ENCODE peak calls at places on chromosomes 2 and 18, in seven cellular contexts. One of them, this sample, is unnamed.

GRCh38 chr2:188789951-188790350 is 184.2 kb upstream of the COL3A1 start:
- DNase-seq in epithelial cell of esophagus: no peak
- DNase-seq in endothelial cell: no peak
- DNase-seq in NCI-H446 treated with DMSO at 0.1 percent for 48 hours: no peak
- DNase-seq in activated CD8-positive, alpha-beta memory T cell treated with anti-CD3 and anti-CD28 coated beads, Interleukin-2, amount 50 U/mL, for 48 hours: no peak
- DNase-seq in H54: no peak
- DNase-seq in colonic mucosa: no peak
- DNase-seq in this sample: peak; percentile 61

GRCh38 chr2:117661619-117662018 is 152.9 kb upstream of the DDX18 start:
- DNase-seq in H54: no peak
- DNase-seq in activated CD8-positive, alpha-beta memory T cell treated with anti-CD3 and anti-CD28 coated beads, Interleukin-2, amount 50 U/mL, for 48 hours: no peak
- DNase-seq in NCI-H446 treated with DMSO at 0.1 percent for 48 hours: no peak
- DNase-seq in colonic mucosa: no peak
- DNase-seq in endothelial cell: no peak
- DNase-seq in epithelial cell of esophagus: no peak
- DNase-seq in this sample: no peak

GRCh38 chr2:236661064-236661761 is 91.6 kb downstream of the ACKR3 start:
- DNase-seq in H54: no peak
- DNase-seq in endothelial cell: no peak
- DNase-seq in colonic mucosa: no peak
- DNase-seq in activated CD8-positive, alpha-beta memory T cell treated with anti-CD3 and anti-CD28 coated beads, Interleukin-2, amount 50 U/mL, for 48 hours: no peak
- DNase-seq in NCI-H446 treated with DMSO at 0.1 percent for 48 hours: no peak
- DNase-seq in epithelial cell of esophagus: peak; percentile 88
- DNase-seq in this sample: peak; percentile 13

GRCh38 chr2:1162768-1163584 is 212.3 kb downstream of the SNTG2 start:
- DNase-seq in endothelial cell: peak; percentile 20
- DNase-seq in activated CD8-positive, alpha-beta memory T cell treated with anti-CD3 and anti-CD28 coated beads, Interleukin-2, amount 50 U/mL, for 48 hours: peak; percentile 64
- DNase-seq in colonic mucosa: no peak
- DNase-seq in NCI-H446 treated with DMSO at 0.1 percent for 48 hours: no peak
- DNase-seq in epithelial cell of esophagus: no peak
- DNase-seq in H54: peak; percentile 21
- DNase-seq in this sample: no peak

GRCh38 chr2:45874324-45874723 is 222.8 kb downstream of the PRKCE start:
- DNase-seq in colonic mucosa: peak; percentile 51
- DNase-seq in activated CD8-positive, alpha-beta memory T cell treated with anti-CD3 and anti-CD28 coated beads, Interleukin-2, amount 50 U/mL, for 48 hours: no peak
- DNase-seq in endothelial cell: no peak
- DNase-seq in NCI-H446 treated with DMSO at 0.1 percent for 48 hours: peak; percentile 87
- DNase-seq in H54: no peak
- DNase-seq in epithelial cell of esophagus: peak; percentile 25
- DNase-seq in this sample: no peak

GRCh38 chr2:170361359-170361936 is 183.5 kb downstream of the MYO3B start:
- DNase-seq in activated CD8-positive, alpha-beta memory T cell treated with anti-CD3 and anti-CD28 coated beads, Interleukin-2, amount 50 U/mL, for 48 hours: no peak
- DNase-seq in epithelial cell of esophagus: peak; percentile 68
- DNase-seq in H54: peak; percentile 12
- DNase-seq in colonic mucosa: peak; percentile 61
- DNase-seq in NCI-H446 treated with DMSO at 0.1 percent for 48 hours: peak; percentile 9
- DNase-seq in endothelial cell: peak; percentile 70
- DNase-seq in this sample: peak; percentile 56

GRCh38 chr2:138112536-138112935 is 148.3 kb downstream of the HNMT start:
- DNase-seq in NCI-H446 treated with DMSO at 0.1 percent for 48 hours: peak; percentile 63
- DNase-seq in epithelial cell of esophagus: peak; percentile 50
- DNase-seq in activated CD8-positive, alpha-beta memory T cell treated with anti-CD3 and anti-CD28 coated beads, Interleukin-2, amount 50 U/mL, for 48 hours: no peak
- DNase-seq in colonic mucosa: no peak
- DNase-seq in endothelial cell: no peak
- DNase-seq in H54: no peak
- DNase-seq in this sample: no peak

GRCh38 chr18:36176177-36176584 is 11.1 kb upstream of the MOCOS start:
- DNase-seq in NCI-H446 treated with DMSO at 0.1 percent for 48 hours: no peak
- DNase-seq in H54: no peak
- DNase-seq in activated CD8-positive, alpha-beta memory T cell treated with anti-CD3 and anti-CD28 coated beads, Interleukin-2, amount 50 U/mL, for 48 hours: no peak
- DNase-seq in colonic mucosa: peak; percentile 85
- DNase-seq in endothelial cell: no peak
- DNase-seq in epithelial cell of esophagus: no peak
- DNase-seq in this sample: no peak

GRCh38 chr2:152012697-152013096 is 86.1 kb downstream of the CACNB4 start:
- DNase-seq in NCI-H446 treated with DMSO at 0.1 percent for 48 hours: no peak
- DNase-seq in activated CD8-positive, alpha-beta memory T cell treated with anti-CD3 and anti-CD28 coated beads, Interleukin-2, amount 50 U/mL, for 48 hours: no peak
- DNase-seq in colonic mucosa: no peak
- DNase-seq in H54: no peak
- DNase-seq in epithelial cell of esophagus: peak; percentile 36
- DNase-seq in endothelial cell: no peak
- DNase-seq in this sample: peak; percentile 15

GRCh38 chr2:206693399-206694137 is 24.6 kb downstream of the DYTN start:
- DNase-seq in colonic mucosa: peak; percentile 29
- DNase-seq in activated CD8-positive, alpha-beta memory T cell treated with anti-CD3 and anti-CD28 coated beads, Interleukin-2, amount 50 U/mL, for 48 hours: no peak
- DNase-seq in epithelial cell of esophagus: peak; percentile 75
- DNase-seq in NCI-H446 treated with DMSO at 0.1 percent for 48 hours: peak; percentile 16
- DNase-seq in endothelial cell: peak; percentile 50
- DNase-seq in H54: peak; percentile 17
- DNase-seq in this sample: peak; percentile 83

GRCh38 chr18:46721331-46721730 is 35.5 kb downstream of the ST8SIA5 start:
- DNase-seq in H54: no peak
- DNase-seq in epithelial cell of esophagus: no peak
- DNase-seq in NCI-H446 treated with DMSO at 0.1 percent for 48 hours: no peak
- DNase-seq in endothelial cell: no peak
- DNase-seq in colonic mucosa: no peak
- DNase-seq in activated CD8-positive, alpha-beta memory T cell treated with anti-CD3 and anti-CD28 coated beads, Interleukin-2, amount 50 U/mL, for 48 hours: no peak
- DNase-seq in this sample: no peak

GRCh38 chr2:187956906-187957534 is 334.7 kb upstream of the GULP1 start:
- DNase-seq in H54: no peak
- DNase-seq in endothelial cell: no peak
- DNase-seq in activated CD8-positive, alpha-beta memory T cell treated with anti-CD3 and anti-CD28 coated beads, Interleukin-2, amount 50 U/mL, for 48 hours: no peak
- DNase-seq in NCI-H446 treated with DMSO at 0.1 percent for 48 hours: no peak
- DNase-seq in colonic mucosa: no peak
- DNase-seq in epithelial cell of esophagus: no peak
- DNase-seq in this sample: no peak

GRCh38 chr2:146324954-146325353 is 1519.9 kb upstream of the ACVR2A start:
- DNase-seq in NCI-H446 treated with DMSO at 0.1 percent for 48 hours: no peak
- DNase-seq in colonic mucosa: no peak
- DNase-seq in epithelial cell of esophagus: peak; percentile 76
- DNase-seq in endothelial cell: no peak
- DNase-seq in H54: no peak
- DNase-seq in activated CD8-positive, alpha-beta memory T cell treated with anti-CD3 and anti-CD28 coated beads, Interleukin-2, amount 50 U/mL, for 48 hours: no peak
- DNase-seq in this sample: no peak

GRCh38 chr2:20524412-20525040 is 77.7 kb downstream of the RHOB start:
- DNase-seq in epithelial cell of esophagus: no peak
- DNase-seq in endothelial cell: no peak
- DNase-seq in NCI-H446 treated with DMSO at 0.1 percent for 48 hours: no peak
- DNase-seq in H54: no peak
- DNase-seq in colonic mucosa: no peak
- DNase-seq in activated CD8-positive, alpha-beta memory T cell treated with anti-CD3 and anti-CD28 coated beads, Interleukin-2, amount 50 U/mL, for 48 hours: no peak
- DNase-seq in this sample: no peak

GRCh38 chr2:145597809-145598208 is 1077.9 kb upstream of the ZEB2 start:
- DNase-seq in colonic mucosa: no peak
- DNase-seq in endothelial cell: no peak
- DNase-seq in epithelial cell of esophagus: peak; percentile 19
- DNase-seq in NCI-H446 treated with DMSO at 0.1 percent for 48 hours: no peak
- DNase-seq in H54: no peak
- DNase-seq in activated CD8-positive, alpha-beta memory T cell treated with anti-CD3 and anti-CD28 coated beads, Interleukin-2, amount 50 U/mL, for 48 hours: no peak
- DNase-seq in this sample: peak; percentile 74

GRCh38 chr2:239858179-239858578 is 167.0 kb downstream of the NDUFA10 start:
- DNase-seq in activated CD8-positive, alpha-beta memory T cell treated with anti-CD3 and anti-CD28 coated beads, Interleukin-2, amount 50 U/mL, for 48 hours: peak; percentile 8
- DNase-seq in colonic mucosa: no peak
- DNase-seq in endothelial cell: peak; percentile 58
- DNase-seq in H54: no peak
- DNase-seq in NCI-H446 treated with DMSO at 0.1 percent for 48 hours: no peak
- DNase-seq in epithelial cell of esophagus: no peak
- DNase-seq in this sample: no peak

GRCh38 chr2:175167076-175167791 is 769 bp downstream of the ATF2 start:
- DNase-seq in colonic mucosa: peak; percentile 61
- DNase-seq in H54: no peak
- DNase-seq in activated CD8-positive, alpha-beta memory T cell treated with anti-CD3 and anti-CD28 coated beads, Interleukin-2, amount 50 U/mL, for 48 hours: no peak
- DNase-seq in NCI-H446 treated with DMSO at 0.1 percent for 48 hours: peak; percentile 8
- DNase-seq in endothelial cell: peak; percentile 59
- DNase-seq in epithelial cell of esophagus: peak; percentile 39
- DNase-seq in this sample: peak; percentile 71

GRCh38 chr18:37565138-37565984 is at the start of gene CELF4:
- DNase-seq in endothelial cell: peak; percentile 33
- DNase-seq in colonic mucosa: no peak
- DNase-seq in epithelial cell of esophagus: peak; percentile 16
- DNase-seq in activated CD8-positive, alpha-beta memory T cell treated with anti-CD3 and anti-CD28 coated beads, Interleukin-2, amount 50 U/mL, for 48 hours: no peak
- DNase-seq in H54: no peak
- DNase-seq in NCI-H446 treated with DMSO at 0.1 percent for 48 hours: peak; percentile 42
- DNase-seq in this sample: no peak

GRCh38 chr2:126900646-126901319 is 2.1 kb downstream of the TEX51 start:
- DNase-seq in activated CD8-positive, alpha-beta memory T cell treated with anti-CD3 and anti-CD28 coated beads, Interleukin-2, amount 50 U/mL, for 48 hours: peak; percentile 28
- DNase-seq in endothelial cell: no peak
- DNase-seq in epithelial cell of esophagus: no peak
- DNase-seq in colonic mucosa: no peak
- DNase-seq in H54: no peak
- DNase-seq in NCI-H446 treated with DMSO at 0.1 percent for 48 hours: no peak
- DNase-seq in this sample: no peak

GRCh38 chr2:28342081-28342967 is 50.3 kb upstream of the FOSL2 start:
- DNase-seq in NCI-H446 treated with DMSO at 0.1 percent for 48 hours: no peak
- DNase-seq in activated CD8-positive, alpha-beta memory T cell treated with anti-CD3 and anti-CD28 coated beads, Interleukin-2, amount 50 U/mL, for 48 hours: no peak
- DNase-seq in H54: no peak
- DNase-seq in epithelial cell of esophagus: no peak
- DNase-seq in endothelial cell: no peak
- DNase-seq in colonic mucosa: peak; percentile 49
- DNase-seq in this sample: peak; percentile 85

This sample was measured in adipocyte.